ENCODE peak calls at places on chromosomes 5 and 9, in seven cellular contexts. U is tibial artery, R is tibial nerve, Q is vagina, P is lower leg skin, D is keratinocyte, A is dorsolateral prefrontal cortex. G is an unnamed sample.

GRCh38 chr5:175288048-175288621 is 155.8 kb downstream of the DRD1 start:
- DNase-seq in U (no peak), R (no peak), Q (no peak), P (no peak), D (peak; percentile 68), A (peak; percentile 77), G (peak; percentile 60)

GRCh38 chr5:93174930-93175329 is 406.1 kb downstream of the NR2F1-AS1 start:
- DNase-seq in U (no peak), R (no peak), Q (no peak), P (no peak), D (no peak), A (no peak), G (no peak)

GRCh38 chr9:122546196-122546595 is 6.7 kb upstream of the OR1N2 start:
- DNase-seq in U (no peak), R (no peak), Q (no peak), P (no peak), D (no peak), A (no peak), G (no peak)

GRCh38 chr5:172411423-172412111 is 42.8 kb downstream of the SH3PXD2B start:
- DNase-seq in U (no peak), R (no peak), Q (no peak), P (no peak), D (no peak), A (no peak), G (peak; percentile 35)

GRCh38 chr5:94388773-94389514 is 229.5 kb downstream of the KIAA0825 start:
- DNase-seq in U (no peak), R (no peak), Q (no peak), P (no peak), D (no peak), A (no peak), G (no peak)

GRCh38 chr9:80787636-80788035 is 901.7 kb downstream of the TLE1 start:
- DNase-seq in U (no peak), R (no peak), Q (no peak), P (no peak), D (no peak), A (no peak), G (no peak)

GRCh38 chr9:124110307-124110915 is 98.8 kb downstream of the LHX2 start:
- DNase-seq in U (no peak), R (peak; percentile 28), Q (no peak), P (peak; percentile 36), D (no peak), A (peak; percentile 44), G (peak; percentile 70)

GRCh38 chr5:122999947-123000563 is 36.5 kb downstream of the PPIC start:
- DNase-seq in U (no peak), R (no peak), Q (no peak), P (peak; percentile 18), D (no peak), A (no peak), G (peak; percentile 25)

GRCh38 chr5:57889558-57889957 is 406.9 kb upstream of the ACTBL2 start:
- DNase-seq in U (no peak), R (no peak), Q (no peak), P (no peak), D (peak; percentile 96), A (no peak), G (peak; percentile 90)

GRCh38 chr5:147805030-147805454 is 22.5 kb upstream of the JAKMIP2 start:
- DNase-seq in U (no peak), R (no peak), Q (no peak), P (no peak), D (no peak), A (no peak), G (no peak)

GRCh38 chr9:15423328-15423985 is 781 bp downstream of the SNAPC3 start:
- DNase-seq in U (no peak), R (no peak), Q (no peak), P (no peak), D (no peak), A (no peak), G (peak; percentile 50)

GRCh38 chr5:96509721-96510383 is 76.8 kb upstream of the PCSK1 start:
- DNase-seq in U (no peak), R (no peak), Q (no peak), P (no peak), D (no peak), A (no peak), G (peak; percentile 85)

GRCh38 chr5:65742565-65743231 is 20.7 kb downstream of the NLN start:
- DNase-seq in U (no peak), R (no peak), Q (no peak), P (no peak), D (peak; percentile 44), A (no peak), G (peak; percentile 86)

GRCh38 chr5:32057157-32058096 is 116.7 kb downstream of the GOLPH3 start:
- DNase-seq in U (no peak), R (no peak), Q (no peak), P (no peak), D (no peak), A (no peak), G (no peak)

GRCh38 chr9:34072868-34073590 is 24.3 kb upstream of the UBAP2 start:
- DNase-seq in U (no peak), R (no peak), Q (no peak), P (peak; percentile 35), D (no peak), A (no peak), G (peak; percentile 79)

GRCh38 chr5:5132896-5133295 is 7.2 kb upstream of the ADAMTS16 start:
- DNase-seq in U (no peak), R (no peak), Q (no peak), P (no peak), D (no peak), A (no peak), G (no peak)

GRCh38 chr5:81755320-81755719 is 4.4 kb upstream of the SSBP2 start:
- DNase-seq in U (peak; percentile 84), R (peak; percentile 26), Q (no peak), P (peak; percentile 82), D (peak; percentile 53), A (no peak), G (peak; percentile 87)

GRCh38 chr9:88775559-88775958 is 215.7 kb upstream of the S1PR3 start:
- DNase-seq in U (no peak), R (no peak), Q (no peak), P (no peak), D (no peak), A (no peak), G (peak; percentile 39)

GRCh38 chr5:78629590-78629989 is 19.0 kb downstream of the LHFPL2 start:
- DNase-seq in U (no peak), R (no peak), Q (no peak), P (no peak), D (no peak), A (no peak), G (no peak)

GRCh38 chr9:37906312-37907239 is 2.6 kb upstream of the SLC25A51 start:
- DNase-seq in U (peak; percentile 48), R (no peak), Q (no peak), P (no peak), D (no peak), A (no peak), G (no peak)

GRCh38 chr9:76989501-76989900 is 30.0 kb upstream of the FOXB2 start:
- DNase-seq in U (no peak), R (no peak), Q (no peak), P (no peak), D (no peak), A (no peak), G (no peak)

DNA sequence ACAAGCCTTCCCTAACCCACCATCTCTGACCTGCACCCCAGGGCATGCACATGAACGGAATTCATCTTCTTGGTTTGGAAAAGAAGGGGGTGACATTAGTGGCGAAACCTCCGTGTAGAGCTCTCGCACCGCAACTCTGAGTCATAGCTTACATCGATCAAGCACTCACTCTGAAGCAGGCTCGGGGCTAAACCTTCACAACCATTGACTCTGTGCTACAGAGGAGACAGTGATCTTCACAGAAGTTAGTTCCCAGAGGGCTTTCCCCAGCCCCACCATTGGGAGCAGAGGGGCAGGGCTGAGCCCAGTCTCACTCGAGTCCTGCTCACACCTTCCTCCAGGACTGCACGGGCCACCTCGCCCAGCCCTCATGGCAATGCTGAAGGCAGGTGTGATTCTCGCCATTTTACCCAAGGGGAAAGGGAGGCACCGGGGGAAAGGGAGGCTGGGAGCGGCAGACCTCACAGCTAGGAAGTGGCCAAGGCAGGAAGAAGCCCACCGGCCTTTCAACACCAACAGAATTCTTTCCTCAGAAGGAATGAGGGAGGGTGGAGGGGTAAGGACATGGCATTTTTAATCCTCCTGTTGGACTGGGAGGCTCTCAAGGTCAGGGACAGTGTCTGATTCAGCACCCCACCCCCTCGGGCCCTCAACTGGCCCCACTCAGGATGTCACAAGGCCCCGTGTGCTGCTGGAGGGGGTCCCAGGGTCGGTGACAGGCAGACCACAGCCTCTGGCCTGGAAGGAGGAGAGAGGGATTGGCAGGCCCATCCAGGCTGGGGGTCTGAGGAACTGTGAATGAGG is 25.9 kb upstream of the IL17B start:
- DNase-seq in U (peak; percentile 70), R (no peak), Q (no peak), P (no peak), D (no peak), A (no peak), G (peak; percentile 84)
- H3K4me3 ChIP-seq in U (peak overlapping the region; percentile 30), R (no peak overlapping the region), Q (no peak overlapping the region), P (no peak overlapping the region), D (no peak overlapping the region), A (no peak overlapping the region), G (no peak overlapping the region)

DNA sequence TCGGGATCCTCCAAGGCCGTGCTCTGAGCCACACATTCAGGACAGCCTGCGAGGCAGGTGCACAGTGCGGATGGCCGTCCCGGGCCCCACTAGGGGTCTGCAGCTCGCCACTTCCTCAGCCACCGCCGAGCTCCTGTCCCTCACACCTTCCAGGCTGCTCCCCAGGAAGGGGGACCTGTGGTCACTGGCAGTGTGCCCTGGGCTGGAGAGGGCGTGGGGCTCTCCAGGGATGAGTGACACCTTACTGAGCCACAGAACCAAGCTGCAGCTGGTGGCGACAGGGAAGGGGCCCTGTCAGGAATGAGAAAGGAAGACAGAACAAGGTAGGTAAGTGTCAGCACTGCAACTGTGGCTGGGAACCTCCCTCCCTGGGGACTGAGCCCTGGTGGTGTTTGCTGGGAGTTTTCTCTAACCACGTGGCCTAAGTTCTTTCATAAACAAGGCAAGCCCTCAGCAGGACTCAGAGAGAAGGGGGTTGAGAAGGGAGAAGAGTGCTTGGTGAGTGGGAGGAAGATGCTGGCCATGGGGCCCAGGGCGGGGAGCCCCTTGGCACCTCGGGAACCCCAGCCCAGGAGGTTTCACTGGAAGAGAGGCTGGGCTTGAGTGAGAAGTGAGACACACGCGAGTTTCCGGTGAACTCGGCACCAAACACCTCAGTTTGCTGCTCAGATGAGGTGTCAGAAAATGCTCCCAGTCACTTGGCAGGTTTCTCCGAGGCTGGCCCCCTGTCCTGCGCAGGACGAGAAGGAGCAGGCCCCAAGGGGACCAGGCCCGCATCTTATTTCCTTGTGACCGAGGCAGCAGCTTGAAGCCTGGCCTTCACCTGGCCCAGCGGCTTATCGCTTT is 5.2 kb downstream of the IL13 start:
- DNase-seq in U (no peak), R (no peak), Q (no peak), P (no peak), D (no peak), A (no peak), G (no peak)
- TF ChIP-seq CTCF in U (no peak), R (no peak), Q (no peak), P (no peak), D (no peak), A (no peak), G (no peak)

DNA sequence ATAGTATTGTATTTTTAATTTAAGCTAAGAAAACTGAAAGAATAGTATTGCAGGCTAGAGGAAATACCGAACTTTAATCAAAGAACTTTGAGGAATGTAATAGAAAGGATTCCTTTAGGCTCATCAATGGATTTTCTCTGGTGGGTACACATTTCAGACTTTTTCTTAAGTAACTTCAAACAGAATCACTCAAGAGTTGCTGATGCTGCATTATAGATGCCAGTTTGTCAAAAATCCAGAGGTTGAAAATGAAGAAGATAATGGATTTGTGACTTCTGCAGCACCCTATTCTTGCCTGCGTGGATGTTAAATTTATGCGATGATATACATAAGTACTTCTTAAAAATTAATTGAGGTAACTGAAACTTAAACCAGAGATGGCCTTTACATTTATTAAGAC is 347 bp downstream of the OGN start:
- DNase-seq in U (no peak), R (no peak), Q (no peak), P (no peak), D (no peak), A (no peak), G (no peak)
- H3K4me3 ChIP-seq in U (peak overlapping the region; percentile 50), R (no peak overlapping the region), Q (no peak overlapping the region), P (no peak overlapping the region), D (no peak overlapping the region), A (peak overlapping the region; percentile 14), G (no peak overlapping the region)

GRCh38 chr5:178839319-178839704 is 20.4 kb upstream of the ZNF354B start:
- DNase-seq in U (no peak), R (no peak), Q (no peak), P (peak; percentile 20), D (no peak), A (peak; percentile 77), G (no peak)
- TF ChIP-seq CTCF in U (peak; percentile 40), R (no peak), Q (peak; percentile 17), P (no peak), D (peak; percentile 38), A (peak; percentile 64), G (peak; percentile 20)

G was measured in astrocyte of the spinal cord.